ENCODE peak calls at places on chromosome 6, in four cellular contexts. C is aorta, F is spleen, L is frontal cortex. P is an unnamed sample.

GRCh38 chr6:25173951-25174474 is 105.2 kb upstream of the CARMIL1 start:
- DNase-seq in C (no peak), F (no peak), L (no peak), P (peak; percentile 69)

GRCh38 chr6:104952911-104953409 is 3.9 kb upstream of the LIN28B start:
- DNase-seq in C (no peak), F (no peak), L (no peak), P (no peak)

GRCh38 chr6:168150551-168151444 is 71.8 kb upstream of the FRMD1 start:
- DNase-seq in C (no peak), F (no peak), L (no peak), P (no peak)

GRCh38 chr6:137973201-137973600 is 106.1 kb downstream of the TNFAIP3 start:
- DNase-seq in C (no peak), F (no peak), L (no peak), P (no peak)

GRCh38 chr6:36657942-36658544 is 20.5 kb upstream of the CDKN1A start:
- DNase-seq in C (no peak), F (no peak), L (no peak), P (no peak)

GRCh38 chr6:88823998-88824397 is 139.4 kb downstream of the RNGTT start:
- DNase-seq in C (no peak), F (no peak), L (no peak), P (no peak)

GRCh38 chr6:149896491-149896890 is 1.4 kb downstream of the RAET1E start:
- DNase-seq in C (peak; percentile 47), F (peak; percentile 43), L (no peak), P (no peak)

GRCh38 chr6:18551228-18551627 is 164.1 kb downstream of the RNF144B start:
- DNase-seq in C (no peak), F (no peak), L (no peak), P (no peak)

GRCh38 chr6:26056583-26057350 is 30.5 kb upstream of the HFE start:
- DNase-seq in C (peak; percentile 61), F (no peak), L (no peak), P (no peak)

GRCh38 chr6:74182992-74183391 is 487.0 kb downstream of the CD109 start:
- DNase-seq in C (no peak), F (no peak), L (no peak), P (no peak)

GRCh38 chr6:169807699-169808607 is 56.5 kb downstream of the ERMARD start:
- DNase-seq in C (no peak), F (peak; percentile 40), L (no peak), P (no peak)

GRCh38 chr6:148447521-148448230 is 105.0 kb downstream of the SASH1 start:
- DNase-seq in C (no peak), F (no peak), L (no peak), P (no peak)

GRCh38 chr6:33989016-33989854 is 156.7 kb downstream of the GRM4 start:
- DNase-seq in C (no peak), F (peak; percentile 13), L (no peak), P (no peak)

GRCh38 chr6:135044639-135045038 is 10.0 kb downstream of the HBS1L start:
- DNase-seq in C (no peak), F (no peak), L (no peak), P (no peak)

GRCh38 chr6:121951918-121952379 is 447.5 kb upstream of the HSF2 start:
- DNase-seq in C (peak; percentile 82), F (peak; percentile 47), L (no peak), P (no peak)

GRCh38 chr6:6256881-6257280 is 63.6 kb downstream of the F13A1 start:
- DNase-seq in C (no peak), F (no peak), L (no peak), P (no peak)

GRCh38 chr6:143505111-143505510 is 6.4 kb downstream of the FUCA2 start:
- DNase-seq in C (no peak), F (no peak), L (no peak), P (no peak)

GRCh38 chr6:138278326-138278725 is 60.0 kb upstream of the PBOV1 start:
- DNase-seq in C (no peak), F (no peak), L (peak; percentile 71), P (no peak)

GRCh38 chr6:27019651-27020552 is 227.6 kb upstream of the PRSS16 start:
- DNase-seq in C (peak; percentile 86), F (peak; percentile 84), L (peak; percentile 71), P (peak; percentile 90)

GRCh38 chr6:17869010-17869752 is 118.3 kb downstream of the KIF13A start:
- DNase-seq in C (no peak), F (no peak), L (no peak), P (no peak)

GRCh38 chr6:9875605-9876353 is 539.1 kb downstream of the TFAP2A start:
- DNase-seq in C (no peak), F (no peak), L (no peak), P (no peak)

GRCh38 chr6:151804585-151805285 is 2.7 kb upstream of the ESR1 start:
- DNase-seq in C (no peak), F (no peak), L (no peak), P (no peak)

GRCh38 chr6:69791065-69791471 is 5.7 kb downstream of the LMBRD1 start:
- DNase-seq in C (no peak), F (no peak), L (no peak), P (no peak)

GRCh38 chr6:155418017-155418749 is 37.5 kb downstream of the NOX3 start:
- DNase-seq in C (peak; percentile 57), F (no peak), L (no peak), P (no peak)

GRCh38 chr6:10977231-10977968 is 66.7 kb downstream of the ELOVL2 start:
- DNase-seq in C (no peak), F (no peak), L (no peak), P (no peak)

GRCh38 chr6:38833320-38833719 is 118.2 kb downstream of the DNAH8 start:
- DNase-seq in C (no peak), F (no peak), L (no peak), P (no peak)

GRCh38 chr6:147986891-147987290 is 355.7 kb upstream of the SASH1 start:
- DNase-seq in C (no peak), F (no peak), L (no peak), P (no peak)

GRCh38 chr6:142378138-142378875 is 76.5 kb downstream of the ADGRG6 start:
- DNase-seq in C (no peak), F (no peak), L (no peak), P (no peak)

GRCh38 chr6:45387236-45387635 is 9.5 kb upstream of the SUPT3H start:
- DNase-seq in C (no peak), F (no peak), L (no peak), P (no peak)

GRCh38 chr6:170276369-170277057 is 14.4 kb downstream of the DLL1 start:
- DNase-seq in C (peak; percentile 73), F (peak; percentile 71), L (peak; percentile 50), P (peak; percentile 34)

GRCh38 chr6:42100029-42100901 is 42.2 kb downstream of the C6orf132 start:
- DNase-seq in C (no peak), F (no peak), L (no peak), P (no peak)

GRCh38 chr6:24838081-24838480 is 39.4 kb upstream of the ARMH2 start:
- DNase-seq in C (no peak), F (no peak), L (no peak), P (no peak)

GRCh38 chr6:146912730-146913680 is 291.2 kb upstream of the STXBP5 start:
- DNase-seq in C (no peak), F (no peak), L (no peak), P (no peak)

GRCh38 chr6:111230351-111231077 is 143.2 kb downstream of the SLC16A10 start:
- DNase-seq in C (no peak), F (no peak), L (no peak), P (no peak)

GRCh38 chr6:16670183-16670582 is 91.1 kb downstream of the ATXN1 start:
- DNase-seq in C (peak; percentile 73), F (no peak), L (no peak), P (no peak)

GRCh38 chr6:134464690-134465411 is 146.9 kb upstream of the SGK1 start:
- DNase-seq in C (no peak), F (no peak), L (no peak), P (peak; percentile 56)

GRCh38 chr6:19803331-19804330 is 33.5 kb upstream of the ID4 start:
- DNase-seq in C (no peak), F (no peak), L (no peak), P (no peak)